ENCODE peak calls at places on chromosomes 2 and 18, in five cellular contexts. V is K562, L is neural progenitor cell, G is ovary, U is PC-3. W is an unnamed sample.

GRCh38 chr2:12202702-12203101 is 456.3 kb downstream of the LPIN1 start:
- DNase-seq in U (no peak), G (peak; percentile 64), V (no peak), L (no peak), W (peak; percentile 60)

GRCh38 chr2:100891911-100892642 is 72.1 kb downstream of the NPAS2 start:
- DNase-seq in U (peak; percentile 82), V (peak; percentile 37), L (no peak), G (no peak), W (no peak)

GRCh38 chr2:157328133-157328532 is 2.5 kb upstream of the ERMN start:
- DNase-seq in V (no peak), L (no peak), U (no peak), G (no peak), W (no peak)

GRCh38 chr2:241774419-241775222 is 2.0 kb upstream of the GAL3ST2 start:
- DNase-seq in G (peak; percentile 33), U (peak; percentile 38), V (peak; percentile 10), L (no peak), W (no peak)

GRCh38 chr2:84894131-84894586 is 11.3 kb upstream of the TMSB10 start:
- DNase-seq in U (peak; percentile 38), G (no peak), V (no peak), L (peak; percentile 43), W (no peak)

GRCh38 chr2:85595378-85596232 is at the start of gene RNF181:
- DNase-seq in G (peak; percentile 95), L (peak; percentile 98), U (peak; percentile 99), V (peak; percentile 94), W (peak; percentile 98)

GRCh38 chr2:234001380-234001993 is 49.0 kb upstream of the SPP2 start:
- DNase-seq in U (no peak), L (no peak), V (no peak), G (no peak), W (no peak)

GRCh38 chr2:73985318-73986084 is 791 bp downstream of the TET3 start:
- DNase-seq in U (peak; percentile 36), G (peak; percentile 50), V (peak; percentile 89), L (peak; percentile 84), W (peak; percentile 26)

GRCh38 chr18:73563345-73563744 is 584.3 kb downstream of the FBXO15 start:
- DNase-seq in V (no peak), L (no peak), U (peak; percentile 68), G (no peak), W (no peak)

GRCh38 chr2:219402665-219403515 is 15.2 kb upstream of the DNPEP start:
- DNase-seq in L (peak; percentile 94), G (peak; percentile 77), U (peak; percentile 90), V (peak; percentile 70), W (peak; percentile 74)

GRCh38 chr2:223046470-223047053 is 5.4 kb upstream of the KCNE4 start:
- DNase-seq in G (no peak), L (no peak), V (no peak), U (no peak), W (no peak)

GRCh38 chr18:62571037-62571436 is 48.2 kb downstream of the ZCCHC2 start:
- DNase-seq in V (no peak), G (no peak), U (no peak), L (no peak), W (no peak)

GRCh38 chr2:25912851-25913695 is 34.8 kb upstream of the ASXL2 start:
- DNase-seq in U (peak; percentile 8), G (no peak), L (peak; percentile 32), V (no peak), W (no peak)

GRCh38 chr2:158179660-158180059 is 78.0 kb downstream of the UPP2 start:
- DNase-seq in V (no peak), U (peak; percentile 45), L (no peak), G (no peak), W (no peak)

GRCh38 chr18:37564796-37565137 is 831 bp downstream of the CELF4 start:
- DNase-seq in G (peak; percentile 48), L (peak; percentile 93), V (peak; percentile 51), U (peak; percentile 4), W (peak; percentile 18)

GRCh38 chr2:166627893-166628292 is 133.8 kb upstream of the SCN7A start:
- DNase-seq in L (no peak), U (peak; percentile 19), V (no peak), G (no peak), W (no peak)

GRCh38 chr2:171516793-171517192 is 5.5 kb upstream of the CYBRD1 start:
- DNase-seq in L (no peak), U (no peak), G (no peak), V (no peak), W (no peak)

GRCh38 chr2:8737571-8738175 is 55.8 kb downstream of the ID2 start:
- DNase-seq in U (no peak), L (no peak), V (no peak), G (no peak), W (no peak)

GRCh38 chr2:119126650-119127049 is 31.9 kb downstream of the C1QL2 start:
- DNase-seq in L (peak; percentile 74), G (no peak), V (peak; percentile 87), U (no peak), W (no peak)

GRCh38 chr2:65819963-65820362 is 387.6 kb upstream of the SPRED2 start:
- DNase-seq in G (no peak), L (no peak), V (no peak), U (no peak), W (no peak)

GRCh38 chr18:45361148-45361851 is 254.0 kb upstream of the SLC14A2 start:
- DNase-seq in G (no peak), U (no peak), V (no peak), L (no peak), W (no peak)
- H3K27ac ChIP-seq in G (no peak overlapping the region), U (no peak overlapping the region), V (no peak overlapping the region), L (no peak overlapping the region), W (no peak overlapping the region)

GRCh38 chr2:226647626-226648518 is 151.7 kb downstream of the IRS1 start:
- DNase-seq in V (no peak), G (no peak), L (no peak), U (no peak), W (no peak)

GRCh38 chr2:226652983-226653765 is 146.4 kb downstream of the IRS1 start:
- DNase-seq in G (no peak), L (no peak), U (no peak), V (no peak), W (no peak)

GRCh38 chr2:226652388-226652787 is 147.2 kb downstream of the IRS1 start:
- DNase-seq in G (no peak), U (peak; percentile 96), V (no peak), L (no peak), W (no peak)

GRCh38 chr2:226649871-226650660 is 149.6 kb downstream of the IRS1 start:
- DNase-seq in L (peak; percentile 55), U (peak; percentile 98), G (peak; percentile 78), V (no peak), W (peak; percentile 76)

GRCh38 chr2:226649201-226649600 is 150.4 kb downstream of the IRS1 start:
- DNase-seq in G (no peak), U (no peak), L (no peak), V (no peak), W (no peak)
- H3K27ac ChIP-seq in G (peak overlapping the region; percentile 76), U (peak overlapping the region; percentile 97), L (no peak overlapping the region), V (no peak overlapping the region), W (peak overlapping the region; percentile 72)

DNA sequence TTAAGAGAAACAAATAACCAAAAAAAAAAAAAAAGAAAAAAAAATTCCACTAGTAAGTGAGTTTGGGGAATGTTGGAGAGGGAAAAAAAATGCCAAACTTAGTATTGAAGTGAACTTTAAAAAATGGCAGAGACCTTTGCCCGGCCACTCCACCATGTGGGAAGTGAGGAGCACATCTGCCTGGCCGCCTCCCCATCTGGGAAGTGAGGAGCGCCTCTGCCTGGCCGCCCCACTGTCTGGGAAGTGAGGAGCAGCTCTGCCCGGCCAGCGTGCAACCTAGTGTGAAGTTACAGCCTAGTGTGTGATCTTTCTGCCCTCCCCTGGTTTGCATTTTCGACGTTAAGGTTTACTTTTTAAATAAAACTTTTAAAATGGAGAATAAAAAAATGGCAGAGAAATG is 33.9 kb upstream of the VIT start:
- DNase-seq in G (no peak), U (no peak), V (no peak), L (no peak), W (no peak)
- H3K27ac ChIP-seq in G (no peak overlapping the region), U (no peak overlapping the region), V (no peak overlapping the region), L (no peak overlapping the region), W (no peak overlapping the region)

GRCh38 chr18:45978084-45978483 is 11.0 kb upstream of the EPG5 start:
- DNase-seq in U (no peak), G (no peak), V (no peak), L (no peak), W (no peak)
- H3K27ac ChIP-seq in U (no peak overlapping the region), G (no peak overlapping the region), V (no peak overlapping the region), L (no peak overlapping the region), W (no peak overlapping the region)

GRCh38 chr2:127370010-127370409 is 17.8 kb downstream of the MAP3K2 start:
- DNase-seq in U (no peak), L (no peak), G (no peak), V (no peak), W (no peak)
- H3K27ac ChIP-seq in U (no peak overlapping the region), L (no peak overlapping the region), G (no peak overlapping the region), V (no peak overlapping the region), W (no peak overlapping the region)

GRCh38 chr2:32360416-32360815 is 3.6 kb downstream of the BIRC6 start:
- DNase-seq in L (no peak), G (no peak), U (no peak), V (no peak), W (no peak)
- H3K27ac ChIP-seq in L (no peak overlapping the region), G (no peak overlapping the region), U (no peak overlapping the region), V (peak overlapping the region; percentile 19), W (no peak overlapping the region)

GRCh38 chr18:55113800-55114199 is 154.5 kb upstream of the CCDC68 start:
- DNase-seq in U (no peak), V (no peak), L (no peak), G (no peak), W (no peak)

GRCh38 chr18:55111271-55111670 is 152.0 kb upstream of the CCDC68 start:
- DNase-seq in U (no peak), G (no peak), L (no peak), V (no peak), W (no peak)

GRCh38 chr18:55106906-55107305 is 147.6 kb upstream of the CCDC68 start:
- DNase-seq in G (no peak), U (no peak), L (no peak), V (no peak), W (no peak)

GRCh38 chr18:55109818-55110414 is 150.7 kb upstream of the CCDC68 start:
- DNase-seq in L (no peak), V (no peak), G (no peak), U (no peak), W (no peak)

DNA sequence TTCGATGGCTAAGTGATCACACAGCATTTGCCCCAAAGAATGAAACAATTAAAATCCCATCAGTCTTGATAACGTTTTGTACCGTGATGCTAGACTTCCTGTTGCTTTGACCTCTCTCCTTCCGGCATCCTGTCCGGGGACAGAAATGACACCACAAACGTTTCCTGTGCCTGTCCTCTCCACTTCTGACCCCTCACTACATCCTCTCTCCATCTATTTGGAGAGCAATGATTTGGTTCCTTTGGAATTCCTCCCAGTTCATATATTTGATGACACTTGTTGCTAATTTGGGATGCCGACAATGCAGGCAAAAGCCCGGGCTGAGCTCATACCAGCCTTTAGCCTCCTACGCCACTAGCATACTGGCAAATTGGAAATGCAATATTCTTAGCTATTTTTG is 151.2 kb upstream of the CCDC68 start:
- DNase-seq in U (no peak), V (no peak), L (no peak), G (no peak), W (peak; percentile 19)
- H3K27ac ChIP-seq in U (no peak overlapping the region), V (no peak overlapping the region), L (no peak overlapping the region), G (no peak overlapping the region), W (peak overlapping the region; percentile 33)

GRCh38 chr2:62998949-62999348 is 51.7 kb upstream of the OTX1 start:
- DNase-seq in V (no peak), L (no peak), U (peak; percentile 34), G (no peak), W (no peak)
- H3K27ac ChIP-seq in V (no peak overlapping the region), L (no peak overlapping the region), U (no peak overlapping the region), G (no peak overlapping the region), W (no peak overlapping the region)

GRCh38 chr2:120224256-120224655 is 1.1 kb upstream of the TMEM185B start:
- DNase-seq in U (no peak), G (no peak), V (no peak), L (no peak), W (no peak)
- H3K27ac ChIP-seq in U (no peak overlapping the region), G (no peak overlapping the region), V (no peak overlapping the region), L (no peak overlapping the region), W (peak overlapping the region; percentile 83)

W was measured in uterus.